ENCODE peak calls at places on chromosome 1, in seven cellular contexts. H is activated CD8-positive, alpha-beta memory T cell treated with anti-CD3 and anti-CD28 coated beads for 48 hours; U is CD8-positive, alpha-beta memory T cell; B is iPS-NIHi11; Q is stimulated activated CD8-positive, alpha-beta memory T cell treated with anti-CD3 and anti-CD28 coated beads, Interleukin-4, amount 100 ng/mL, for 24 hours; E is T-cell; M is activated CD4-positive, alpha-beta T cell treated with anti-CD3 and anti-CD28 coated beads, Interleukin-2, amount 50 U/mL, for 1 hour. I is an unnamed sample.

GRCh38 chr1:60898987-60899386 is 183.4 kb upstream of the NFIA start:
- DNase-seq in U (no peak), E (no peak), Q (no peak), M (no peak), B (no peak), H (no peak), I (no peak)

GRCh38 chr1:228363686-228364067 is 43.0 kb downstream of the TRIM11 start:
- DNase-seq in B (no peak), H (no peak), M (no peak), Q (no peak), U (no peak), E (no peak), I (no peak)

GRCh38 chr1:158014702-158015320 is 21.4 kb downstream of the KIRREL1 start:
- DNase-seq in B (no peak), Q (no peak), M (no peak), E (no peak), H (no peak), U (no peak), I (no peak)

GRCh38 chr1:69673301-69673700 is 105.6 kb downstream of the LRRC7 start:
- DNase-seq in U (no peak), M (no peak), Q (no peak), H (no peak), B (no peak), E (no peak), I (no peak)

GRCh38 chr1:24586970-24587820 is 31.3 kb downstream of the NCMAP start:
- DNase-seq in H (no peak), B (peak; percentile 84), M (peak; percentile 28), Q (peak; percentile 1), U (peak; percentile 11), E (peak; percentile 15), I (peak; percentile 38)

GRCh38 chr1:114274621-114275317 is 121.1 kb upstream of the SYT6 start:
- DNase-seq in B (no peak), Q (no peak), U (no peak), M (no peak), E (no peak), H (no peak), I (no peak)

GRCh38 chr1:203165800-203166161 is 9.8 kb downstream of the MYBPH start:
- DNase-seq in E (no peak), B (no peak), U (no peak), Q (no peak), M (no peak), H (no peak), I (no peak)

GRCh38 chr1:6071219-6071618 is 25.5 kb downstream of the KCNAB2 start:
- DNase-seq in Q (no peak), M (no peak), E (no peak), H (no peak), B (no peak), U (no peak), I (no peak)

GRCh38 chr1:207826557-207827487 is 75.0 kb downstream of the CD46 start:
- DNase-seq in Q (no peak), E (no peak), M (no peak), U (no peak), B (no peak), H (no peak), I (no peak)

GRCh38 chr1:68173283-68174172 is 58.8 kb downstream of the WLS start:
- DNase-seq in E (no peak), U (no peak), B (no peak), Q (no peak), M (no peak), H (no peak), I (no peak)

GRCh38 chr1:228956864-228957263 is 221.6 kb downstream of the RHOU start:
- DNase-seq in H (no peak), U (no peak), Q (no peak), B (no peak), E (no peak), M (no peak), I (no peak)

GRCh38 chr1:17167041-17167782 is 37.7 kb upstream of the PADI1 start:
- DNase-seq in Q (no peak), E (no peak), B (peak; percentile 55), M (no peak), U (no peak), H (no peak), I (no peak)

GRCh38 chr1:45191418-45191783 is 15.0 kb downstream of the ZSWIM5 start:
- DNase-seq in E (no peak), M (no peak), B (no peak), H (no peak), U (no peak), Q (no peak), I (no peak)

GRCh38 chr1:182189535-182190066 is 128.1 kb upstream of the ZNF648 start:
- DNase-seq in H (no peak), U (no peak), M (no peak), B (no peak), E (no peak), Q (no peak), I (no peak)

GRCh38 chr1:20211511-20211931 is 25.2 kb upstream of the PLA2G2C start:
- DNase-seq in M (no peak), U (no peak), E (no peak), Q (no peak), H (no peak), B (no peak), I (no peak)

GRCh38 chr1:239997515-239998311 is 94.0 kb upstream of the FMN2 start:
- DNase-seq in Q (no peak), U (no peak), H (no peak), M (no peak), E (no peak), B (peak; percentile 62), I (no peak)

GRCh38 chr1:27416387-27417111 is 24.1 kb downstream of the GPR3 start:
- DNase-seq in H (no peak), U (no peak), B (peak; percentile 61), Q (no peak), M (peak; percentile 41), E (peak; percentile 35), I (no peak)

GRCh38 chr1:24849653-24850295 is 80.3 kb downstream of the RUNX3 start:
- DNase-seq in E (no peak), M (no peak), B (peak; percentile 23), U (no peak), H (no peak), Q (no peak), I (no peak)

GRCh38 chr1:22289251-22289995 is 146.5 kb upstream of the WNT4 start:
- DNase-seq in U (no peak), E (no peak), M (no peak), H (no peak), B (no peak), Q (no peak), I (no peak)

I was measured in H54.